ENCODE peak calls at places on chromosome 6, in eight cellular contexts. Q is breast epithelium, S is H54, B is adrenal gland, I is Peyer's patch, P is ovary, V is IMR-90, G is right lobe of liver. F is an unnamed sample.
A peak's percentile ranks its signal among the peaks of the same experiment; 100 is the strongest.

GRCh38 chr6:111894272-111894671 is 21.0 kb upstream of the FYN start:
- DNase-seq in P (no peak), S (no peak), G (no peak), B (no peak), V (peak; percentile 67), I (no peak), Q (no peak), F (no peak)

GRCh38 chr6:113591896-113592827 is 265.0 kb upstream of the MARCKS start:
- DNase-seq in Q (no peak), G (no peak), V (peak; percentile 31), B (no peak), S (no peak), I (no peak), P (no peak), F (peak; percentile 30)

GRCh38 chr6:139871844-139872510 is 497.5 kb upstream of the CITED2 start:
- DNase-seq in S (no peak), G (no peak), Q (no peak), I (no peak), B (no peak), P (no peak), V (no peak), F (no peak)

GRCh38 chr6:23601811-23602340 is 524.1 kb upstream of the NRSN1 start:
- DNase-seq in Q (no peak), B (no peak), V (no peak), I (no peak), S (no peak), G (no peak), P (no peak), F (no peak)

GRCh38 chr6:4585682-4586468 is 190.3 kb upstream of the CDYL start:
- DNase-seq in V (no peak), G (no peak), S (no peak), I (no peak), Q (no peak), B (no peak), P (no peak), F (no peak)

GRCh38 chr6:7728855-7729590 is 3.1 kb downstream of the BMP6 start:
- DNase-seq in S (no peak), V (no peak), G (no peak), B (no peak), I (no peak), P (no peak), Q (no peak), F (no peak)

GRCh38 chr6:109816452-109817374 is 125.6 kb downstream of the FIG4 start:
- DNase-seq in Q (no peak), S (no peak), V (no peak), P (no peak), B (no peak), G (no peak), I (no peak), F (no peak)

GRCh38 chr6:4388675-4389074 is 253.3 kb upstream of the ECI2 start:
- DNase-seq in I (no peak), G (no peak), V (no peak), P (no peak), Q (no peak), S (peak; percentile 46), B (no peak), F (no peak)

GRCh38 chr6:85464722-85465150 is 14.9 kb downstream of the NT5E start:
- DNase-seq in P (no peak), G (no peak), S (peak; percentile 54), Q (no peak), I (no peak), B (peak; percentile 29), V (peak; percentile 98), F (no peak)

GRCh38 chr6:29627762-29628418 is 5.1 kb downstream of the GABBR1 start:
- DNase-seq in Q (no peak), P (peak; percentile 83), G (peak; percentile 68), B (peak; percentile 72), S (peak; percentile 81), V (peak; percentile 86), I (peak; percentile 63), F (peak; percentile 85)

GRCh38 chr6:70669133-70669532 is 1.4 kb downstream of the SMAP1 start:
- DNase-seq in S (no peak), I (no peak), P (no peak), Q (no peak), V (peak; percentile 12), B (no peak), G (no peak), F (no peak)

GRCh38 chr6:129206761-129207330 is 323.9 kb downstream of the LAMA2 start:
- DNase-seq in V (no peak), I (no peak), B (no peak), Q (no peak), P (no peak), G (no peak), S (no peak), F (no peak)

GRCh38 chr6:135334169-135334568 is 153.1 kb downstream of the MYB start:
- DNase-seq in S (no peak), I (no peak), B (no peak), V (peak; percentile 58), G (no peak), Q (no peak), P (no peak), F (no peak)

GRCh38 chr6:16446241-16446640 is 207.9 kb downstream of the GMPR start:
- DNase-seq in Q (no peak), G (no peak), S (no peak), B (no peak), V (no peak), P (no peak), I (no peak), F (no peak)

GRCh38 chr6:44127186-44128019 is at the start of the genes MRPL14 and TMEM63B:
- DNase-seq in P (peak; percentile 95), S (peak; percentile 100), V (peak; percentile 88), G (peak; percentile 94), I (peak; percentile 77), Q (peak; percentile 87), B (peak; percentile 87), F (peak; percentile 90)
- TF ChIP-seq POLR2A in P (peak; percentile 45), S (peak; percentile 83), V (peak; percentile 47), G (peak; percentile 51), I (peak; percentile 78), Q (no peak), B (peak; percentile 60), F (peak; percentile 64)

DNA sequence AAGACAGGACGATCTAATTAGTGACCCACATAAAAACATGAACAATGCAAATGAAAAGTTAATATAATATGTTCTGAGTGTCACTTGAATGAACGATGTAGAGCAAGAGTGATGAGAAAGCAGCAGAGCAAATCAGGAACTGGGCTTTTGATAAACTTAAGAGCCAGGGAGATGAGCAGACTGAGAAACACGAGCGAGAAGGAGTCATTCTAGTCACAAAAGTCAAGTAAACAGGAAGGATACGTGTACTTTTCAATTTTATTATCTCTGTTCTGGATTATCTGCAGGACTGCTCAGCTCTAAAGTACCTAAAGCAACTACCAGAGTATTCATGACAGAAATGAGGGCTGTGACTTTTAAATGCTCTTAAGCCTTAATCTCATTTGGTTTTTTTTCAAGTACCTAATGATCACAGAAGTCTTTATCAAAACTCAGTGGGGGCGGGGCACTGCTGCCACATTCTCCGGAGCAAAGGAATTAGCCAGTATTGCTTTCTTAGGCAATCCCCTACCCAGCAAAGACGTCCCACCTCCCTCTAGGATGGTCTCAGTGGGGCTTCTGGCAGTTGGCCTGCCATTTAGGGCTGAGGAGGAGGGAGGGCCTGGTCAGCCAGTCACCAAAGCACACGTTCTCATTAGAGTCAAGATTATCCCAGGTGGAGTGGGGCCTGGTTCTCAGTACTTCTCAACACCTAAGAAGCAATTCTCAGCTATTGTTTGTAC is 8.6 kb downstream of the MAN1A1 start:
- DNase-seq in B (no peak), I (no peak), S (no peak), Q (no peak), G (no peak), V (no peak), P (no peak), F (no peak)
- TF ChIP-seq POLR2A in B (no peak), I (no peak), S (no peak), Q (no peak), G (no peak), V (no peak), P (no peak), F (no peak)

GRCh38 chr6:5736016-5736738 is 270.5 kb downstream of the NRN1 start:
- DNase-seq in Q (no peak), G (no peak), V (no peak), S (no peak), B (no peak), P (no peak), I (no peak), F (no peak)

GRCh38 chr6:5738211-5738610 is 268.5 kb downstream of the NRN1 start:
- DNase-seq in I (no peak), P (no peak), B (no peak), V (no peak), G (no peak), S (no peak), Q (no peak), F (no peak)

GRCh38 chr6:5732496-5732895 is 274.2 kb downstream of the NRN1 start:
- DNase-seq in G (no peak), P (no peak), S (no peak), Q (no peak), V (no peak), B (no peak), I (no peak), F (no peak)

GRCh38 chr6:5737460-5737859 is 269.3 kb downstream of the NRN1 start:
- DNase-seq in Q (no peak), B (no peak), S (no peak), P (no peak), G (no peak), I (no peak), V (no peak), F (no peak)
- TF ChIP-seq POLR2A in Q (no peak), B (no peak), S (no peak), P (no peak), G (no peak), I (no peak), V (no peak), F (no peak)

GRCh38 chr6:31631681-31632278 is 11.3 kb downstream of the PRRC2A start:
- DNase-seq in S (no peak), I (no peak), V (no peak), G (no peak), Q (no peak), B (no peak), P (no peak), F (no peak)
- TF ChIP-seq POLR2A in S (no peak), I (no peak), V (no peak), G (no peak), Q (no peak), B (no peak), P (no peak), F (no peak)

DNA sequence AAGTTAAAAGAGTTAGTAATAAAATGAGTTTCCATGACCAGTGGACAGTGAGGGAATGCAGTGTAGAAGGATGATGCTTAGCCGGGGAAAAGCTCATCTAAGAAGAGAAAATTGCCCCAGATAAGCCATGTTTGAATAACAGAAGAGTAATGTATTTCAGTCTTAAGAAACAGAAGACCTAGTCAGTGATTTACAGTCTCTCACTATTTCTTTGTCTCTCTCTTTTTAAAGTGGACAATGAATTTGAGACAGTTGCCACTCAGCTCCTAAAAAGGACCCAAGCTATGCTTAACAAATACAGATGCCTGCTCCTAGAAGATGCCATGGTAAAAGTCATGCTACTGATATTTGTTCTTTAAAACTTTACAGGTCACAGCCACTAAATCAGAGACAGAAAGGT is 19.4 kb upstream of the RPL7L1 start:
- DNase-seq in P (no peak), Q (no peak), S (no peak), I (no peak), V (no peak), G (no peak), B (no peak), F (no peak)
- TF ChIP-seq POLR2A in P (no peak), Q (no peak), S (no peak), I (no peak), V (no peak), G (no peak), B (no peak), F (no peak)